ENCODE peak calls at places on chromosomes 7 and 10, in six cellular contexts. G is KBM-7; P is NCI-H1105; H is left lung; K is pons; M is stimulated activated CD4-positive, alpha-beta T cell treated with anti-CD3 and anti-CD28 coated beads, Interleukin-12 subunit alpha, Interleukin-12 subunit beta, amount 100 ng/mL, for 4 hours. C is an unnamed sample.

GRCh38 chr10:31322647-31323046 is 3.6 kb downstream of the ZEB1 start:
- DNase-seq in P (peak), M (no peak), G (no peak), H (no peak), K (peak), C (no peak)

GRCh38 chr10:60444494-60445064 is 54.9 kb upstream of the ANK3 start:
- DNase-seq in P (no peak), M (no peak), G (peak), K (peak), H (no peak), C (peak)

GRCh38 chr7:15459018-15459621 is 102.7 kb downstream of the AGMO start:
- DNase-seq in M (no peak), H (no peak), G (no peak), K (no peak), P (no peak), C (no peak)

GRCh38 chr7:44433255-44434022 is 57.0 kb downstream of the NUDCD3 start:
- DNase-seq in H (no peak), K (no peak), M (no peak), G (no peak), P (no peak), C (no peak)

GRCh38 chr10:63866747-63867140 is 345.5 kb downstream of the REEP3 start:
- DNase-seq in P (no peak), G (peak), K (no peak), H (no peak), M (no peak), C (no peak)

GRCh38 chr7:75617634-75618234 is 121.0 kb downstream of the HIP1 start:
- DNase-seq in G (peak), M (peak), K (peak), P (no peak), H (peak), C (peak)

GRCh38 chr10:131997366-131998049 is 15.8 kb upstream of the BNIP3 start:
- DNase-seq in G (no peak), P (no peak), H (peak), K (no peak), M (no peak), C (no peak)

GRCh38 chr10:125568156-125568555 is 114.8 kb downstream of the TEX36 start:
- DNase-seq in M (no peak), H (no peak), G (no peak), K (no peak), P (no peak), C (no peak)

GRCh38 chr7:132760873-132761272 is 184.6 kb upstream of the PLXNA4 start:
- DNase-seq in K (no peak), H (no peak), G (no peak), M (no peak), P (no peak), C (no peak)

GRCh38 chr10:31071232-31071999 is 39.8 kb upstream of the ZNF438 start:
- DNase-seq in K (no peak), P (no peak), H (no peak), M (no peak), G (no peak), C (no peak)

GRCh38 chr10:100021322-100021721 is 11.6 kb upstream of the DNMBP start:
- DNase-seq in G (no peak), P (no peak), M (no peak), H (no peak), K (no peak), C (no peak)

GRCh38 chr10:22986771-22987542 is 59.1 kb downstream of the ARMC3 start:
- DNase-seq in P (peak), K (peak), M (no peak), G (peak), H (no peak), C (peak)

GRCh38 chr10:109678857-109679256 is 244.5 kb downstream of the XPNPEP1 start:
- DNase-seq in P (no peak), H (no peak), M (no peak), G (no peak), K (no peak), C (peak)

GRCh38 chr10:104824378-104825006 is 183.4 kb downstream of the SORCS3 start:
- DNase-seq in H (no peak), G (peak), M (no peak), P (no peak), K (no peak), C (peak)

GRCh38 chr7:698515-699259 is 27.8 kb upstream of the DNAAF5 start:
- DNase-seq in K (no peak), H (no peak), G (no peak), P (no peak), M (no peak), C (no peak)

GRCh38 chr10:7085913-7086589 is 324.8 kb downstream of the SFMBT2 start:
- DNase-seq in M (no peak), P (no peak), G (peak), K (no peak), H (no peak), C (no peak)

C was measured in Jurkat, Clone E6-1.